ENCODE peak calls at places on chromosomes 6 and 20, in six cellular contexts. P, F, V, U, G and J are unnamed samples.

GRCh38 chr20:11549172-11550117 is 368.2 kb upstream of the BTBD3 start:
- DNase-seq in P (no peak), F (no peak), V (no peak), U (no peak), G (no peak), J (no peak)

GRCh38 chr6:45946352-45946751 is 69.3 kb downstream of the CLIC5 start:
- DNase-seq in P (peak; percentile 45), F (no peak), V (peak; percentile 20), U (no peak), G (no peak), J (peak; percentile 74)

GRCh38 chr6:36829919-36830544 is 9.2 kb downstream of the CPNE5 start:
- DNase-seq in P (no peak), F (peak; percentile 84), V (peak; percentile 78), U (no peak), G (no peak), J (no peak)

GRCh38 chr6:169986848-169987498 is 235.6 kb downstream of the ERMARD start:
- DNase-seq in P (no peak), F (no peak), V (no peak), U (no peak), G (no peak), J (no peak)

GRCh38 chr20:59010995-59011873 is 4.2 kb upstream of the CTSZ start:
- DNase-seq in P (no peak), F (peak; percentile 25), V (no peak), U (no peak), G (peak; percentile 78), J (peak; percentile 68)

GRCh38 chr20:57092112-57092899 is 174.1 kb downstream of the BMP7 start:
- DNase-seq in P (peak; percentile 87), F (peak; percentile 64), V (no peak), U (peak; percentile 70), G (peak; percentile 54), J (no peak)

GRCh38 chr6:97095466-97095865 is 170.9 kb downstream of the KLHL32 start:
- DNase-seq in P (no peak), F (no peak), V (no peak), U (no peak), G (peak; percentile 25), J (no peak)

GRCh38 chr6:13268914-13269532 is 59.3 kb downstream of the TBC1D7 start:
- DNase-seq in P (peak; percentile 36), F (no peak), V (no peak), U (no peak), G (peak; percentile 81), J (peak; percentile 61)

GRCh38 chr20:63139369-63139768 is 76.6 kb downstream of the YTHDF1 start:
- DNase-seq in P (no peak), F (no peak), V (no peak), U (no peak), G (no peak), J (no peak)

GRCh38 chr6:75204959-75205775 is 686 bp downstream of the COL12A1 start:
- DNase-seq in P (no peak), F (no peak), V (peak; percentile 69), U (no peak), G (peak; percentile 64), J (no peak)

GRCh38 chr6:19472850-19473249 is 364.3 kb upstream of the ID4 start:
- DNase-seq in P (peak; percentile 5), F (no peak), V (no peak), U (no peak), G (peak; percentile 31), J (no peak)

GRCh38 chr20:31341470-31341869 is 26.9 kb upstream of the DEFB118 start:
- DNase-seq in P (no peak), F (no peak), V (no peak), U (no peak), G (no peak), J (no peak)

GRCh38 chr20:25294459-25295385 is 46.8 kb downstream of the PYGB start:
- DNase-seq in P (peak; percentile 81), F (peak; percentile 44), V (peak; percentile 47), U (peak; percentile 80), G (peak; percentile 36), J (no peak)

GRCh38 chr6:21438986-21439352 is 154.6 kb upstream of the SOX4 start:
- DNase-seq in P (peak; percentile 87), F (no peak), V (no peak), U (peak; percentile 53), G (no peak), J (no peak)

GRCh38 chr6:20033697-20034407 is 178.4 kb downstream of the MBOAT1 start:
- DNase-seq in P (no peak), F (no peak), V (no peak), U (no peak), G (no peak), J (no peak)

GRCh38 chr6:7489376-7489775 is 52.1 kb upstream of the DSP start:
- DNase-seq in P (no peak), F (no peak), V (no peak), U (no peak), G (no peak), J (no peak)

GRCh38 chr20:16580127-16580526 is 6.9 kb upstream of the KIF16B start:
- DNase-seq in P (no peak), F (no peak), V (no peak), U (no peak), G (peak; percentile 95), J (peak; percentile 69)

GRCh38 chr6:84771732-84772131 is 7.3 kb upstream of the TBX18 start:
- DNase-seq in P (no peak), F (no peak), V (no peak), U (no peak), G (no peak), J (no peak)

GRCh38 chr6:62298745-62299392 is 12.8 kb upstream of the KHDRBS2 start:
- DNase-seq in P (peak; percentile 51), F (no peak), V (no peak), U (peak; percentile 32), G (no peak), J (no peak)

GRCh38 chr6:155040946-155041345 is 45.8 kb downstream of the TIAM2 start:
- DNase-seq in P (no peak), F (no peak), V (no peak), U (no peak), G (no peak), J (no peak)

GRCh38 chr20:51462566-51463276 is 79.8 kb downstream of the NFATC2 start:
- DNase-seq in P (no peak), F (no peak), V (peak; percentile 73), U (no peak), G (no peak), J (no peak)

GRCh38 chr20:38141154-38141888 is 23.7 kb downstream of the TGM2 start:
- DNase-seq in P (no peak), F (no peak), V (no peak), U (no peak), G (no peak), J (no peak)

GRCh38 chr6:166360243-166361079 is 18.1 kb upstream of the SFT2D1 start:
- DNase-seq in P (peak; percentile 82), F (no peak), V (no peak), U (no peak), G (peak; percentile 68), J (no peak)

GRCh38 chr6:133241901-133242760 is 974 bp downstream of the EYA4 start:
- DNase-seq in P (no peak), F (no peak), V (no peak), U (no peak), G (peak; percentile 41), J (no peak)

GRCh38 chr6:40856271-40856670 is 182.8 kb downstream of the UNC5CL start:
- DNase-seq in P (no peak), F (no peak), V (no peak), U (no peak), G (no peak), J (peak; percentile 24)

GRCh38 chr6:143569035-143569434 is 57.5 kb upstream of the FUCA2 start:
- DNase-seq in P (no peak), F (no peak), V (no peak), U (no peak), G (no peak), J (no peak)

GRCh38 chr6:136752554-136752953 is 39.7 kb downstream of the MAP3K5 start:
- DNase-seq in P (no peak), F (no peak), V (no peak), U (peak; percentile 48), G (no peak), J (no peak)

GRCh38 chr6:13427346-13427745 is 60.1 kb downstream of the GFOD1 start:
- DNase-seq in P (no peak), F (no peak), V (no peak), U (peak; percentile 74), G (no peak), J (no peak)

GRCh38 chr6:122284848-122285247 is 114.6 kb upstream of the HSF2 start:
- DNase-seq in P (no peak), F (no peak), V (no peak), U (no peak), G (no peak), J (no peak)

GRCh38 chr6:122286512-122286911 is 112.9 kb upstream of the HSF2 start:
- DNase-seq in P (no peak), F (no peak), V (no peak), U (no peak), G (peak; percentile 5), J (no peak)

GRCh38 chr6:122285292-122285913 is 114.0 kb upstream of the HSF2 start:
- DNase-seq in P (no peak), F (no peak), V (no peak), U (no peak), G (no peak), J (no peak)

GRCh38 chr6:122289721-122290501 is 109.5 kb upstream of the HSF2 start:
- DNase-seq in P (peak; percentile 29), F (no peak), V (no peak), U (no peak), G (peak; percentile 14), J (peak; percentile 4)
- TF ChIP-seq CTCF in P (no peak), F (no peak), V (no peak), U (no peak), G (peak; percentile 25), J (no peak)

GRCh38 chr20:440148-440547 is 22.2 kb downstream of the TBC1D20 start:
- DNase-seq in P (no peak), F (no peak), V (no peak), U (no peak), G (no peak), J (no peak)

GRCh38 chr20:437787-438486 is 24.4 kb downstream of the TBC1D20 start:
- DNase-seq in P (no peak), F (no peak), V (no peak), U (no peak), G (no peak), J (no peak)

GRCh38 chr20:440636-441035 is 21.7 kb downstream of the TBC1D20 start:
- DNase-seq in P (no peak), F (no peak), V (no peak), U (no peak), G (no peak), J (no peak)

GRCh38 chr20:436476-436875 is 25.9 kb downstream of the TBC1D20 start:
- DNase-seq in P (no peak), F (no peak), V (no peak), U (no peak), G (no peak), J (no peak)

GRCh38 chr20:438581-439469 is 23.5 kb downstream of the TBC1D20 start:
- DNase-seq in P (no peak), F (peak; percentile 47), V (no peak), U (peak; percentile 55), G (no peak), J (no peak)
- H3K4me3 ChIP-seq in P (no peak overlapping the region), F (no peak overlapping the region), V (no peak overlapping the region), U (no peak overlapping the region), G (no peak overlapping the region), J (no peak overlapping the region)

GRCh38 chr20:671252-672030 is 4.2 kb downstream of the SCRT2 start:
- DNase-seq in P (peak; percentile 96), F (no peak), V (no peak), U (no peak), G (no peak), J (no peak)
- TF ChIP-seq CTCF in P (no peak), F (no peak), V (no peak), U (no peak), G (no peak), J (no peak)

GRCh38 chr20:49936153-49937022 is at the start of gene RNF114:
- DNase-seq in P (peak; percentile 93), F (peak; percentile 95), V (peak; percentile 91), U (peak; percentile 95), G (peak; percentile 91), J (peak; percentile 52)
- H3K4me3 ChIP-seq in P (peak within 1 kb of the TSS; percentile 87), F (peak within 1 kb of the TSS; percentile 100), V (peak within 1 kb of the TSS; percentile 98), U (peak within 1 kb of the TSS; percentile 95), G (peak within 1 kb of the TSS; percentile 84), J (peak within 1 kb of the TSS; percentile 89)